ENCODE peak calls at places on chromosome 7, in five cellular contexts. One of them, this sample, is unnamed.

GRCh38 chr7:101169838-101170531 is 4.6 kb upstream of the VGF start:
- DNase-seq in stimulated activated CD4-positive, alpha-beta T cell treated with anti-CD3 and anti-CD28 coated beads, TNF-alpha, amount 100 ng/mL, for 4 hours: peak; percentile 70
- DNase-seq in iPS-NIHi11: peak; percentile 61
- DNase-seq in mesendoderm: peak; percentile 51
- DNase-seq in Kasumi-1: peak; percentile 52
- DNase-seq in this sample: no peak

GRCh38 chr7:48887500-48887899 is 36.8 kb upstream of the CDC14C start:
- DNase-seq in stimulated activated CD4-positive, alpha-beta T cell treated with anti-CD3 and anti-CD28 coated beads, TNF-alpha, amount 100 ng/mL, for 4 hours: no peak
- DNase-seq in iPS-NIHi11: no peak
- DNase-seq in mesendoderm: peak; percentile 11
- DNase-seq in Kasumi-1: no peak
- DNase-seq in this sample: no peak

GRCh38 chr7:149562602-149563001 is 65.0 kb upstream of the ZNF746 start:
- DNase-seq in stimulated activated CD4-positive, alpha-beta T cell treated with anti-CD3 and anti-CD28 coated beads, TNF-alpha, amount 100 ng/mL, for 4 hours: no peak
- DNase-seq in iPS-NIHi11: no peak
- DNase-seq in mesendoderm: no peak
- DNase-seq in Kasumi-1: no peak
- DNase-seq in this sample: no peak

GRCh38 chr7:82623812-82624211 is 180.2 kb upstream of the CACNA2D1 start:
- DNase-seq in stimulated activated CD4-positive, alpha-beta T cell treated with anti-CD3 and anti-CD28 coated beads, TNF-alpha, amount 100 ng/mL, for 4 hours: no peak
- DNase-seq in iPS-NIHi11: no peak
- DNase-seq in mesendoderm: no peak
- DNase-seq in Kasumi-1: no peak
- DNase-seq in this sample: no peak

GRCh38 chr7:122944682-122945303 is 50.7 kb downstream of the TAS2R16 start:
- DNase-seq in stimulated activated CD4-positive, alpha-beta T cell treated with anti-CD3 and anti-CD28 coated beads, TNF-alpha, amount 100 ng/mL, for 4 hours: no peak
- DNase-seq in iPS-NIHi11: no peak
- DNase-seq in mesendoderm: no peak
- DNase-seq in Kasumi-1: no peak
- DNase-seq in this sample: no peak

GRCh38 chr7:30743371-30744074 is 8.4 kb upstream of the INMT start:
- DNase-seq in stimulated activated CD4-positive, alpha-beta T cell treated with anti-CD3 and anti-CD28 coated beads, TNF-alpha, amount 100 ng/mL, for 4 hours: no peak
- DNase-seq in iPS-NIHi11: no peak
- DNase-seq in mesendoderm: peak; percentile 33
- DNase-seq in Kasumi-1: no peak
- DNase-seq in this sample: no peak

GRCh38 chr7:46396501-46396900 is 475.4 kb upstream of the IGFBP3 start:
- DNase-seq in stimulated activated CD4-positive, alpha-beta T cell treated with anti-CD3 and anti-CD28 coated beads, TNF-alpha, amount 100 ng/mL, for 4 hours: no peak
- DNase-seq in iPS-NIHi11: no peak
- DNase-seq in mesendoderm: no peak
- DNase-seq in Kasumi-1: no peak
- DNase-seq in this sample: no peak

GRCh38 chr7:84204655-84205054 is 10.1 kb upstream of the SEMA3A start:
- DNase-seq in stimulated activated CD4-positive, alpha-beta T cell treated with anti-CD3 and anti-CD28 coated beads, TNF-alpha, amount 100 ng/mL, for 4 hours: no peak
- DNase-seq in iPS-NIHi11: no peak
- DNase-seq in mesendoderm: no peak
- DNase-seq in Kasumi-1: no peak
- DNase-seq in this sample: no peak

GRCh38 chr7:105675873-105676484 is 94.7 kb upstream of the EFCAB10 start:
- DNase-seq in stimulated activated CD4-positive, alpha-beta T cell treated with anti-CD3 and anti-CD28 coated beads, TNF-alpha, amount 100 ng/mL, for 4 hours: no peak
- DNase-seq in iPS-NIHi11: no peak
- DNase-seq in mesendoderm: no peak
- DNase-seq in Kasumi-1: peak; percentile 9
- DNase-seq in this sample: no peak

GRCh38 chr7:14083761-14084160 is 94.3 kb upstream of the ETV1 start:
- DNase-seq in stimulated activated CD4-positive, alpha-beta T cell treated with anti-CD3 and anti-CD28 coated beads, TNF-alpha, amount 100 ng/mL, for 4 hours: no peak
- DNase-seq in iPS-NIHi11: no peak
- DNase-seq in mesendoderm: peak; percentile 57
- DNase-seq in Kasumi-1: no peak
- DNase-seq in this sample: no peak

GRCh38 chr7:47074702-47075153 is 507.2 kb downstream of the TNS3 start:
- DNase-seq in stimulated activated CD4-positive, alpha-beta T cell treated with anti-CD3 and anti-CD28 coated beads, TNF-alpha, amount 100 ng/mL, for 4 hours: no peak
- DNase-seq in iPS-NIHi11: no peak
- DNase-seq in mesendoderm: no peak
- DNase-seq in Kasumi-1: no peak
- DNase-seq in this sample: no peak

GRCh38 chr7:40972426-40972825 is 730.5 kb downstream of the INHBA start:
- DNase-seq in stimulated activated CD4-positive, alpha-beta T cell treated with anti-CD3 and anti-CD28 coated beads, TNF-alpha, amount 100 ng/mL, for 4 hours: no peak
- DNase-seq in iPS-NIHi11: peak; percentile 14
- DNase-seq in mesendoderm: peak; percentile 61
- DNase-seq in Kasumi-1: no peak
- DNase-seq in this sample: no peak

GRCh38 chr7:1704326-1705241 is 34.5 kb downstream of the ELFN1 start:
- DNase-seq in stimulated activated CD4-positive, alpha-beta T cell treated with anti-CD3 and anti-CD28 coated beads, TNF-alpha, amount 100 ng/mL, for 4 hours: no peak
- DNase-seq in iPS-NIHi11: no peak
- DNase-seq in mesendoderm: no peak
- DNase-seq in Kasumi-1: no peak
- DNase-seq in this sample: no peak